ENCODE peak calls at places on chromosomes 5 and 9, in eight cellular contexts. Y is endothelial cell, I is GM10248, K is RWPE1, U is psoas muscle, J is bronchial epithelial cell, V is NB4, Q is osteocyte. A is an unnamed sample.

GRCh38 chr9:72586388-72587160 is 65.2 kb downstream of the TMC1 start:
- DNase-seq in I (no peak), J (peak), Y (no peak), V (peak), K (peak), U (no peak), Q (no peak), A (no peak)

GRCh38 chr5:106397700-106398099 is 1273.0 kb downstream of the EFNA5 start:
- DNase-seq in Q (no peak), J (peak), V (no peak), U (no peak), K (peak), I (no peak), Y (no peak), A (no peak)

GRCh38 chr5:160045004-160045403 is 36.1 kb downstream of the TTC1 start:
- DNase-seq in Q (no peak), J (no peak), U (no peak), V (no peak), I (no peak), Y (no peak), K (no peak), A (no peak)

GRCh38 chr9:86287013-86287412 is 4.7 kb upstream of the ISCA1 start:
- DNase-seq in Q (no peak), Y (peak), I (no peak), V (peak), K (no peak), J (peak), U (no peak), A (peak)

GRCh38 chr5:65856520-65856919 is 69.9 kb upstream of the ERBIN start:
- DNase-seq in K (no peak), Q (no peak), Y (no peak), J (no peak), I (no peak), U (no peak), V (no peak), A (no peak)

GRCh38 chr9:111854799-111855198 is 41.8 kb upstream of the UGCG start:
- DNase-seq in J (no peak), I (no peak), V (peak), U (no peak), Y (no peak), Q (no peak), K (no peak), A (no peak)

GRCh38 chr9:129945314-129945713 is 97.7 kb downstream of the FNBP1 start:
- DNase-seq in Y (no peak), V (peak), I (no peak), J (no peak), K (no peak), U (no peak), Q (no peak), A (no peak)

GRCh38 chr5:71757590-71758543 is 38.8 kb downstream of the CARTPT start:
- DNase-seq in K (peak), Y (peak), V (peak), Q (no peak), I (peak), U (peak), J (peak), A (peak)

GRCh38 chr5:76851713-76852369 is 2.0 kb downstream of the S100Z start:
- DNase-seq in Y (no peak), J (no peak), U (no peak), Q (no peak), K (no peak), I (no peak), V (peak), A (no peak)

GRCh38 chr5:78387468-78388153 is 27.2 kb downstream of the SCAMP1 start:
- DNase-seq in K (no peak), V (no peak), J (no peak), U (no peak), Y (no peak), I (no peak), Q (no peak), A (no peak)
- TF ChIP-seq CTCF in K (no peak), V (no peak), J (no peak), U (no peak), Y (no peak), I (no peak), Q (no peak), A (no peak)

GRCh38 chr5:119582987-119583386 is 46.4 kb upstream of the FAM170A start:
- DNase-seq in Y (no peak), J (no peak), Q (no peak), V (no peak), I (no peak), U (no peak), K (no peak), A (no peak)
- TF ChIP-seq CTCF in Y (no peak), J (no peak), Q (no peak), V (peak), I (no peak), U (no peak), K (no peak), A (no peak)

GRCh38 chr5:161278739-161279660 is 267.5 kb downstream of the GABRB2 start:
- DNase-seq in I (no peak), K (no peak), U (no peak), J (no peak), V (no peak), Q (no peak), Y (no peak), A (no peak)
- TF ChIP-seq CTCF in I (no peak), K (no peak), U (no peak), J (no peak), V (no peak), Q (no peak), Y (no peak), A (no peak)

DNA sequence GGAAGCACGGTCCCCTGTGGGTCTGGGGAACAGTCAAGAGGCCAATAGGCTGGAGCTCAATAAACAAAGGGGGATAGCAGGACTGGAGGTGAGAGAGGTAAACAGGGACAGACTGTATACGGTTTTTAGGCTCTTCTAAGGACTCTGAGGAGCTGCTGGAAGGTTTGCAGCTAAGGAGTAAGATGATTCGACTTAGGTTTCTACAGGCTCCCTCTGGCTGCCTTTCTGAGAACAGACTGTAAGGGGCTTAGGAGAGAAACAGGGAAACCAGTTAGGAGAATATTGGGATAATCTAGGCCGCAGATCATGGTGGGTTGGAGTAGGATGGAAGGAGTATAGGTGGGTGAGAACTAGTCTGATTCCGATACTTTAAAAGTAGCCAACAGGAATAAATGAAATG is 10.4 kb downstream of the CDK5RAP2 start:
- DNase-seq in V (no peak), I (no peak), J (no peak), Y (no peak), U (no peak), Q (no peak), K (no peak), A (no peak)
- TF ChIP-seq CTCF in V (no peak), I (no peak), J (no peak), Y (no peak), U (peak), Q (no peak), K (no peak), A (no peak)

DNA sequence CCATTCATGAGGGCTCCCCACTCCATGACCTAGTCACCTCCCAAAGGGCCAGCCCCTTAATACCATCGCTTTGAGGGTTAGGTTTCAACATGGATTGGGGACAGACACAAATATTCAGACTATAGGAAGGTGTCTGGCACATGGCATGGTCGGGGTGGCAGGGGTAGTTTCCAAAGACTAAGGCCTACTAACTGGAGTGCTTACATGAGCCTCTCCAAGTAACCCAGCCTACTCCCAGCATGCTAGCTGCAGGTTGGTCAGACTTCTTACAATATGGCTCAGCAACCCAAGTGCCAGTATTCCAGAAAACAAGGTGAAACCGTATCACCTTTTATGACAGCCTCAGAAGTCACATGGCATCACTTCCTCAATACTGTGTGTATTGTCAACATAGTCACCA is 19.9 kb upstream of the OTULINL start:
- DNase-seq in I (no peak), Y (no peak), U (no peak), V (no peak), Q (peak), J (no peak), K (no peak), A (no peak)
- TF ChIP-seq CTCF in I (no peak), Y (no peak), U (no peak), V (no peak), Q (no peak), J (no peak), K (no peak), A (no peak)